ENCODE peak calls at places on chromosomes 6 and 20, in five cellular contexts. One of them, this sample, is unnamed.

GRCh38 chr20:6164421-6165341 is 41.9 kb upstream of the FERMT1 start:
- DNase-seq in K562: no peak
- DNase-seq in A549: no peak
- DNase-seq in HepG2: no peak
- DNase-seq in GM12878: no peak
- DNase-seq in this sample: no peak

GRCh38 chr6:2744206-2744771 is 6.4 kb downstream of the MYLK4 start:
- DNase-seq in K562: no peak
- DNase-seq in A549: peak; percentile 29
- DNase-seq in HepG2: no peak
- DNase-seq in GM12878: no peak
- DNase-seq in this sample: no peak

GRCh38 chr20:33914871-33915270 is 78.8 kb upstream of the RALY start:
- DNase-seq in K562: no peak
- DNase-seq in A549: peak; percentile 27
- DNase-seq in HepG2: peak; percentile 51
- DNase-seq in GM12878: no peak
- DNase-seq in this sample: no peak

GRCh38 chr20:46999821-47000465 is 105.3 kb downstream of the EYA2 start:
- DNase-seq in K562: no peak
- DNase-seq in A549: no peak
- DNase-seq in HepG2: no peak
- DNase-seq in GM12878: no peak
- DNase-seq in this sample: no peak

GRCh38 chr6:160137989-160138835 is 16.6 kb downstream of the SLC22A1 start:
- DNase-seq in K562: peak; percentile 61
- DNase-seq in A549: peak; percentile 28
- DNase-seq in HepG2: peak; percentile 57
- DNase-seq in GM12878: peak; percentile 23
- DNase-seq in this sample: peak; percentile 75

GRCh38 chr20:25601659-25602058 is 16.3 kb upstream of the NINL start:
- DNase-seq in K562: no peak
- DNase-seq in A549: no peak
- DNase-seq in HepG2: no peak
- DNase-seq in GM12878: no peak
- DNase-seq in this sample: no peak

GRCh38 chr20:4183361-4183760 is 168.0 kb upstream of the RNF24 start:
- DNase-seq in K562: no peak
- DNase-seq in A549: no peak
- DNase-seq in HepG2: no peak
- DNase-seq in GM12878: no peak
- DNase-seq in this sample: no peak

GRCh38 chr6:140590641-140591040 is 1216.2 kb upstream of the CITED2 start:
- DNase-seq in K562: no peak
- DNase-seq in A549: no peak
- DNase-seq in HepG2: no peak
- DNase-seq in GM12878: no peak
- DNase-seq in this sample: no peak

GRCh38 chr20:9054176-9054575 is 14.7 kb upstream of the PLCB4 start:
- DNase-seq in K562: no peak
- DNase-seq in A549: no peak
- DNase-seq in HepG2: no peak
- DNase-seq in GM12878: no peak
- DNase-seq in this sample: no peak

GRCh38 chr20:3800878-3801260 is 4.8 kb downstream of the CDC25B start:
- DNase-seq in K562: no peak
- DNase-seq in A549: no peak
- DNase-seq in HepG2: no peak
- DNase-seq in GM12878: no peak
- DNase-seq in this sample: no peak

GRCh38 chr6:112269979-112270378 is 15.6 kb upstream of the LAMA4 start:
- DNase-seq in K562: no peak
- DNase-seq in A549: no peak
- DNase-seq in HepG2: no peak
- DNase-seq in GM12878: no peak
- DNase-seq in this sample: no peak

GRCh38 chr6:112270756-112271155 is 16.4 kb upstream of the LAMA4 start:
- DNase-seq in K562: no peak
- DNase-seq in A549: no peak
- DNase-seq in HepG2: no peak
- DNase-seq in GM12878: no peak
- DNase-seq in this sample: no peak

GRCh38 chr6:112268628-112269027 is 14.3 kb upstream of the LAMA4 start:
- DNase-seq in K562: no peak
- DNase-seq in A549: no peak
- DNase-seq in HepG2: no peak
- DNase-seq in GM12878: no peak
- DNase-seq in this sample: no peak

GRCh38 chr6:112268011-112268410 is 13.6 kb upstream of the LAMA4 start:
- DNase-seq in K562: no peak
- DNase-seq in A549: no peak
- DNase-seq in HepG2: no peak
- DNase-seq in GM12878: no peak
- DNase-seq in this sample: no peak

DNA sequence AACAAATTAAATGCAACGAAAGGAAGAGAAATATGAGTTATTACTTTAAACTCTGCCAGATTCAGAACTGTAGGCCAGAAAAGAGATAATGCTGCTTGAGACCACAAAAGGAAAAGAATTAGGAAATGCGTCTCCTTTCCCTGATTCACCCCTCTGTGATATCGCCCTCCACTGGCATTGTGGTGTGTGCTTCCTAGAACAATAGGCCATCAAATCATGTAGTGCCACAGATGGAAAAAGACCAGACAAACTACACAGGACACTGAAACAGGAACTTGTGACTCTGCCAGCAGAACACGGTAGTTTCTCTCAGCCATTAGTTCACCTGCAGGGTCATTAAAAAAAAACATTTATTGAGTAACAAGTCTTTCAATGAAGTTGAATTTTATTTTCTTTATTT is 14.8 kb upstream of the LAMA4 start:
- DNase-seq in K562: no peak
- DNase-seq in A549: no peak
- DNase-seq in HepG2: no peak
- DNase-seq in GM12878: no peak
- DNase-seq in this sample: peak; percentile 38
- TF ChIP-seq JUNB in K562: no peak
- TF ChIP-seq JUNB in A549: no peak
- TF ChIP-seq JUNB in HepG2: no peak
- TF ChIP-seq JUNB in GM12878: no peak
- TF ChIP-seq JUNB in this sample: no peak

GRCh38 chr20:56788671-56789610 is 159.8 kb downstream of the TFAP2C start:
- DNase-seq in K562: no peak
- DNase-seq in A549: no peak
- DNase-seq in HepG2: no peak
- DNase-seq in GM12878: no peak
- DNase-seq in this sample: peak; percentile 32

GRCh38 chr20:56793916-56794315 is 164.8 kb downstream of the TFAP2C start:
- DNase-seq in K562: no peak
- DNase-seq in A549: no peak
- DNase-seq in HepG2: no peak
- DNase-seq in GM12878: no peak
- DNase-seq in this sample: no peak

GRCh38 chr20:56786503-56786902 is 157.4 kb downstream of the TFAP2C start:
- DNase-seq in K562: no peak
- DNase-seq in A549: no peak
- DNase-seq in HepG2: no peak
- DNase-seq in GM12878: no peak
- DNase-seq in this sample: no peak

GRCh38 chr20:56783826-56784225 is 154.7 kb downstream of the TFAP2C start:
- DNase-seq in K562: no peak
- DNase-seq in A549: no peak
- DNase-seq in HepG2: no peak
- DNase-seq in GM12878: no peak
- DNase-seq in this sample: no peak

GRCh38 chr20:56788041-56788670 is 159.1 kb downstream of the TFAP2C start:
- DNase-seq in K562: no peak
- DNase-seq in A549: peak; percentile 86
- DNase-seq in HepG2: peak; percentile 94
- DNase-seq in GM12878: no peak
- DNase-seq in this sample: no peak
- TF ChIP-seq CTCF in K562: no peak
- TF ChIP-seq CTCF in A549: no peak
- TF ChIP-seq CTCF in HepG2: no peak
- TF ChIP-seq CTCF in GM12878: no peak
- TF ChIP-seq CTCF in this sample: no peak

GRCh38 chr6:90136176-90136575 is 160.5 kb downstream of the BACH2 start:
- DNase-seq in K562: no peak
- DNase-seq in A549: no peak
- DNase-seq in HepG2: no peak
- DNase-seq in GM12878: no peak
- DNase-seq in this sample: no peak

GRCh38 chr6:90139272-90139817 is 157.3 kb downstream of the BACH2 start:
- DNase-seq in K562: no peak
- DNase-seq in A549: no peak
- DNase-seq in HepG2: no peak
- DNase-seq in GM12878: no peak
- DNase-seq in this sample: no peak

GRCh38 chr6:90136850-90137249 is 159.8 kb downstream of the BACH2 start:
- DNase-seq in K562: no peak
- DNase-seq in A549: no peak
- DNase-seq in HepG2: no peak
- DNase-seq in GM12878: no peak
- DNase-seq in this sample: no peak

GRCh38 chr6:90131614-90132423 is 164.8 kb downstream of the BACH2 start:
- DNase-seq in K562: no peak
- DNase-seq in A549: no peak
- DNase-seq in HepG2: no peak
- DNase-seq in GM12878: no peak
- DNase-seq in this sample: no peak

GRCh38 chr6:90135672-90136071 is 161.0 kb downstream of the BACH2 start:
- DNase-seq in K562: no peak
- DNase-seq in A549: no peak
- DNase-seq in HepG2: no peak
- DNase-seq in GM12878: no peak
- DNase-seq in this sample: no peak
- TF ChIP-seq JUNB in K562: no peak
- TF ChIP-seq JUNB in A549: no peak
- TF ChIP-seq JUNB in HepG2: no peak
- TF ChIP-seq JUNB in GM12878: no peak
- TF ChIP-seq JUNB in this sample: no peak

GRCh38 chr20:44800398-44801046 is 9.8 kb downstream of the RIMS4 start:
- DNase-seq in K562: peak; percentile 38
- DNase-seq in A549: no peak
- DNase-seq in HepG2: peak; percentile 25
- DNase-seq in GM12878: no peak
- DNase-seq in this sample: peak; percentile 68
- TF ChIP-seq CTCF in K562: peak; percentile 46
- TF ChIP-seq CTCF in A549: peak; percentile 36
- TF ChIP-seq CTCF in HepG2: peak; percentile 46
- TF ChIP-seq CTCF in GM12878: peak; percentile 27
- TF ChIP-seq CTCF in this sample: peak; percentile 85

DNA sequence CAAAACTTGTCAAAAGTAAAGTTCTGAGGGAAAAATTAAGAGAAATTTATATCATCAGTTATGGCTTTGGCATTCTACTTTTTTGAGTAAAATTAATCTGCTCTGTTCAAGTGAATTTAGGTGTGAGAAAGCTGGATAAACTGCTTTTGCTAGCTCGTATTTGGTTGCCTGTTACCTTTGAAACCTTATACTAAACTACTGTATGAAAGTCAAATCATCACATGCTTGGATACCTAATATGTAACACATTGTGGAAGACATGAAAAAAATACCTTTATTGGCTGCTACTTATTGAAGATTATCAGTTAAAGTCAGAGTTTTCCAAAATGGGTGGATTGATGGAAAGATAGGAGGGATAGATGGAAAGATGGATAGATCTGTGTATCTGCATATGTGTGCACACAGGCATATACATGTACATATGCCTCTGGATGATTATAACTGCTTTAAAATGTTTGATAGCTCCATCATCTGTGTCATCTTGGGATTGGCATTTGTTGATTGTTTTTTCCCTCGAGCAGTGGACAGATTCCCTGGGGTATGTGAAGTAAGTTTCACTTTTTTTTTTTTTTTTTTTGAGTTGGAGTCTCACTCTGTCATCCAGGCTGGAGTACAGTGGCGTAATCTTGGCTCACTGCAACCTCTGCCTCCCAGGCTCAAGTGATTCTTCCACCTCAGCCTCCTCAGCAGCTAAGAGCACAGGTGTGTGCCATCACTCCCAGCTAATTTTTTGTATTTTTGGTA is 24.3 kb downstream of the SCAF8 start:
- DNase-seq in K562: no peak
- DNase-seq in A549: no peak
- DNase-seq in HepG2: no peak
- DNase-seq in GM12878: no peak
- DNase-seq in this sample: no peak
- TF ChIP-seq JUNB in K562: no peak
- TF ChIP-seq JUNB in A549: no peak
- TF ChIP-seq JUNB in HepG2: no peak
- TF ChIP-seq JUNB in GM12878: no peak
- TF ChIP-seq JUNB in this sample: no peak

GRCh38 chr20:39067526-39068216 is 105.5 kb downstream of the DHX35 start:
- DNase-seq in K562: no peak
- DNase-seq in A549: no peak
- DNase-seq in HepG2: no peak
- DNase-seq in GM12878: no peak
- DNase-seq in this sample: no peak

GRCh38 chr20:39072132-39072531 is 110.0 kb downstream of the DHX35 start:
- DNase-seq in K562: no peak
- DNase-seq in A549: no peak
- DNase-seq in HepG2: no peak
- DNase-seq in GM12878: no peak
- DNase-seq in this sample: no peak

GRCh38 chr20:39070484-39071231 is 108.5 kb downstream of the DHX35 start:
- DNase-seq in K562: no peak
- DNase-seq in A549: no peak
- DNase-seq in HepG2: peak; percentile 71
- DNase-seq in GM12878: no peak
- DNase-seq in this sample: no peak

GRCh38 chr20:39069976-39070375 is 107.8 kb downstream of the DHX35 start:
- DNase-seq in K562: no peak
- DNase-seq in A549: no peak
- DNase-seq in HepG2: no peak
- DNase-seq in GM12878: no peak
- DNase-seq in this sample: no peak

DNA sequence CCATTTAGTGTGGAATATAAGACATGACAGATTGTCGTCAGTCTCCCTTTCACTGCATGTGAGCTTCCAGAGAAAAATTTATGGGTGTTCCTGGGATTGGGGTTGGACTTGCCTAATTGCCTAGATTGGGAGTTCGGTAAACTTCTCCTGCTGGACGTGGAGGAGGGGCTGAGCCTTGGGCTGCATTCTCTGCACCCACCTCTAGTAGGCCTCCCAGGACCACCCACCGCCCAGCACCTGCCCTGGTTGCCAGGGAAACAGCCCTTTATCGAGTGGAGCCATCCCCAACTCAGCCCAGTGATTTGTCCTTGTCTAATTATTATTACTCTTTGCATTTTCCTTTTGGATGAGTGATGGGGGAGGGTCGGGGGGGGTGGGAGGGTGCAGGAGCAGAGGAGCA is 104.3 kb downstream of the DHX35 start:
- DNase-seq in K562: peak; percentile 44
- DNase-seq in A549: no peak
- DNase-seq in HepG2: peak; percentile 48
- DNase-seq in GM12878: no peak
- DNase-seq in this sample: peak; percentile 94
- TF ChIP-seq CTCF in K562: peak; percentile 44
- TF ChIP-seq CTCF in A549: no peak
- TF ChIP-seq CTCF in HepG2: peak; percentile 57
- TF ChIP-seq CTCF in GM12878: no peak
- TF ChIP-seq CTCF in this sample: peak; percentile 72

GRCh38 chr6:55069132-55069781 is 105.1 kb upstream of the HCRTR2 start:
- DNase-seq in K562: no peak
- DNase-seq in A549: peak; percentile 4
- DNase-seq in HepG2: peak; percentile 49
- DNase-seq in GM12878: no peak
- DNase-seq in this sample: peak; percentile 75
- TF ChIP-seq JUNB in K562: no peak
- TF ChIP-seq JUNB in A549: no peak
- TF ChIP-seq JUNB in HepG2: no peak
- TF ChIP-seq JUNB in GM12878: no peak
- TF ChIP-seq JUNB in this sample: no peak